ENCODE peak calls at places on chromosome X, in eight cellular contexts. N, Y, T, A, H, J, U and V are unnamed samples.

GRCh38 chrX:69197690-69198089 is 32.4 kb upstream of the PJA1 start:
- DNase-seq in Y (no peak), A (no peak), J (no peak), T (no peak), U (no peak), H (peak; percentile 52), N (no peak), V (no peak)

GRCh38 chrX:45771114-45771513 is 570.4 kb upstream of the DIPK2B start:
- DNase-seq in A (no peak), T (peak; percentile 96), J (no peak), Y (peak; percentile 44), N (peak; percentile 78), H (no peak), U (peak; percentile 38), V (peak; percentile 90)

GRCh38 chrX:153703036-153703370 is 15.3 kb downstream of the SLC6A8 start:
- DNase-seq in J (no peak), N (peak; percentile 65), Y (no peak), T (peak; percentile 75), U (peak; percentile 53), A (no peak), H (no peak), V (peak; percentile 50)

GRCh38 chrX:106220177-106220576 is 52.1 kb downstream of the PWWP3B start:
- DNase-seq in A (no peak), T (no peak), U (no peak), Y (no peak), J (no peak), N (peak; percentile 23), H (no peak), V (peak; percentile 7)

GRCh38 chrX:51336584-51336983 is 4.0 kb downstream of the NUDT10 start:
- DNase-seq in J (no peak), H (peak; percentile 15), N (peak; percentile 60), U (no peak), T (peak; percentile 40), A (no peak), Y (no peak), V (peak; percentile 42)

GRCh38 chrX:27619975-27620374 is 29.8 kb downstream of the DCAF8L2 start:
- DNase-seq in J (no peak), A (no peak), T (peak; percentile 8), Y (no peak), N (peak; percentile 46), U (no peak), H (no peak), V (peak; percentile 34)

GRCh38 chrX:153600032-153600373 is 1.1 kb upstream of the CCNQ start:
- DNase-seq in N (no peak), H (no peak), J (no peak), Y (no peak), T (no peak), A (no peak), U (no peak), V (peak; percentile 8)

GRCh38 chrX:118644378-118644777 is 83.0 kb upstream of the IL13RA1 start:
- DNase-seq in J (no peak), T (peak; percentile 68), N (peak; percentile 80), U (no peak), H (no peak), Y (no peak), A (no peak), V (peak; percentile 62)

GRCh38 chrX:82081027-82081426 is 879.1 kb downstream of the SH3BGRL start:
- DNase-seq in T (no peak), N (no peak), A (no peak), H (no peak), U (no peak), J (no peak), Y (no peak), V (no peak)

GRCh38 chrX:15566244-15566643 is 34.5 kb downstream of the ACE2 start:
- DNase-seq in U (no peak), J (no peak), T (no peak), N (no peak), Y (no peak), A (no peak), H (no peak), V (no peak)

GRCh38 chrX:153463031-153463430 is 7.3 kb downstream of the HAUS7 start:
- DNase-seq in H (no peak), J (peak; percentile 4), Y (no peak), N (no peak), A (no peak), T (no peak), U (no peak), V (no peak)

GRCh38 chrX:8579602-8580001 is 115.0 kb downstream of the VCX3B start:
- DNase-seq in N (no peak), H (no peak), A (no peak), J (no peak), T (no peak), Y (peak; percentile 32), U (no peak), V (no peak)

DNA sequence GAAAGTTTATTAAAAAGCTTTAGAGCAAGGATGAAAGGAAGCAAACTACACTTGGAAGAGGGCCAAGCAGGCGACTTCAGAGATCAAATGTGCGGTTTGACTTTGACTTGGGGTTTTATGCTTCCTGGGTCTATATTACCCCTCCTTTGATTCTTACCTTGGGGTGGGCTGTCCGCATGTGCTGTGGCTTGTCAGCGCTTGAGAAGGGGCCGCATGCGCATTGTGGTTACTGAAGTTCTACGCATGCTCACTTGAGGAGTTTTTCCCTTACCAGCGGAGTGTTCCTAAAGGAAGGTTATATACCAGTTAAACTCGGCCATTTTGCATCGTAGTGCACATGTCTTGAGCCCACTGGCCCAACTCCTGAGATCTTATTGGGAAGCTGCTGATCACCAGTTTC is 9.9 kb downstream of the ZNF157 start:
- DNase-seq in J (no peak), A (peak; percentile 39), H (no peak), N (no peak), U (peak; percentile 31), T (no peak), Y (no peak), V (peak; percentile 64)
- H3K4me3 ChIP-seq in J (no peak overlapping the region), A (no peak overlapping the region), H (no peak overlapping the region), N (no peak overlapping the region), U (no peak overlapping the region), T (no peak overlapping the region), Y (no peak overlapping the region), V (peak overlapping the region; percentile 35)

GRCh38 chrX:53045002-53045401 is 3.6 kb upstream of the GPR173 start:
- DNase-seq in H (no peak), Y (no peak), J (no peak), A (no peak), U (no peak), N (no peak), T (no peak), V (no peak)

GRCh38 chrX:53048169-53049126 is at the start of gene GPR173:
- DNase-seq in H (peak; percentile 78), T (peak; percentile 66), U (peak; percentile 60), J (no peak), A (no peak), N (peak; percentile 64), Y (no peak), V (peak; percentile 3)

GRCh38 chrX:53050841-53051240 is 2.3 kb downstream of the GPR173 start:
- DNase-seq in H (no peak), A (no peak), N (no peak), U (no peak), T (no peak), J (no peak), Y (no peak), V (no peak)

GRCh38 chrX:53049127-53049517 is 533 bp downstream of the GPR173 start:
- DNase-seq in U (no peak), J (no peak), Y (no peak), T (no peak), H (peak; percentile 9), A (no peak), N (no peak), V (no peak)

DNA sequence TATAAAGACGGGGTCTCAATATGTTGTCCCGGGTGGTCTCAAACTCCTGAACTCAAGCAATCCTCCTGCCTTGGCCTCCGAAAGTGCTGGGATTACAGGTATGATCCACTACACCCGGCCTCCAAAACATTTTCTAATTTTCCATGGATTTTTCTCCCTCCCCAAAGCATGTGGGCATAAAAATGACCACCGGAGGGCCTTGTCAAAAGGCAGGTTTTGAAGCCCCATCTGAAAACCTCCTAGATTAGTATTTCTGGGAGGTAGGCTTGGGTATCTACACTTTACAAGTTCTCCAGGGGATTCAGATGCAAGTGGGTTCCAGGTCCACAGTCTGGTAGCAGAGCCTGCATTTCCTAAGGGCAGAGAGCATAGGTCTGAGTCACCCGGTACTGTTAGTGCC is 1.4 kb upstream of the GPR173 start:
- DNase-seq in H (peak; percentile 40), A (no peak), Y (no peak), T (peak; percentile 15), J (no peak), U (no peak), N (no peak), V (no peak)
- TF ChIP-seq CTCF in H (peak; percentile 59), A (no peak), Y (no peak), T (peak; percentile 45), J (peak; percentile 9), U (no peak), N (peak; percentile 47), V (no peak)

GRCh38 chrX:108134724-108135123 is 43.1 kb downstream of the ATG4A start:
- DNase-seq in Y (no peak), N (no peak), J (no peak), H (no peak), T (no peak), U (no peak), A (no peak), V (no peak)

GRCh38 chrX:108130889-108131288 is 39.3 kb downstream of the ATG4A start:
- DNase-seq in N (no peak), H (no peak), T (no peak), J (no peak), Y (no peak), A (no peak), U (no peak), V (no peak)

GRCh38 chrX:108132034-108132433 is 40.5 kb downstream of the ATG4A start:
- DNase-seq in Y (no peak), T (no peak), A (no peak), N (no peak), J (no peak), H (no peak), U (no peak), V (no peak)

GRCh38 chrX:108126661-108127060 is 35.1 kb downstream of the ATG4A start:
- DNase-seq in H (no peak), A (no peak), T (peak; percentile 11), J (no peak), U (no peak), Y (no peak), N (peak; percentile 52), V (no peak)

DNA sequence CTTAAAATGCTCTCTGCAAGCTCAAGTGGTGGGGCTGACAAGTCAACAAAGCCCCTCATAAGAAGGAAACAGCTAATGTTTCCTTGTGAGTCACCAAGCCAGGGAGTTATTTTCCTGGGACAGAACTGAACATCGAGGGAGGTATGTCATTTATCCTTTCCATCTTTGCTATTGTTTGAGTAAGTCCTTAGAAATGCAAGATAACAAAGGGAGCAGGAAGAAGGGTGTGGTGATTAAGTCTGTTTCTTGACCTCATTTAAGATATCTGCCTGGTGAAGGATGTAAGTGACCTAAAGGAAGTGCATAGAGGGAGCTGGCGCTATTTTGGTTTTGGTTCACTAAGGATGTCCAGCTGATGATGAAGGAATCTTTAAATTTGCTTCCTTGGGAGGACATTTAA is 39.9 kb downstream of the ATG4A start:
- DNase-seq in N (no peak), U (no peak), J (no peak), H (no peak), T (peak; percentile 42), Y (no peak), A (no peak), V (peak; percentile 57)
- H3K4me3 ChIP-seq in N (no peak overlapping the region), U (no peak overlapping the region), J (no peak overlapping the region), H (no peak overlapping the region), T (no peak overlapping the region), Y (peak overlapping the region; percentile 21), A (no peak overlapping the region), V (no peak overlapping the region)

GRCh38 chrX:148854351-148854750 is 353.9 kb downstream of the AFF2 start:
- DNase-seq in T (no peak), Y (no peak), U (no peak), N (peak; percentile 42), H (no peak), J (no peak), A (no peak), V (peak; percentile 2)
- TF ChIP-seq CTCF in T (no peak), Y (no peak), U (no peak), N (no peak), H (no peak), J (no peak), A (no peak), V (no peak)